ENCODE peak calls at places on chromosome 20, in seven cellular contexts. E is GM12878, K is A549, F is body of pancreas, O is right lobe of liver, D is HepG2, Z is upper lobe of left lung. M is an unnamed sample.

GRCh38 chr20:46694484-46694883 is 5.2 kb upstream of the TP53RK start:
- ATAC-seq in F (no peak), O (peak; percentile 60), Z (no peak), D (no peak), K (peak; percentile 27), E (peak; percentile 57), M (peak; percentile 18)

GRCh38 chr20:8720089-8720488 is 348.8 kb upstream of the PLCB4 start:
- ATAC-seq in Z (no peak), E (no peak), K (no peak), D (no peak), F (no peak), O (peak; percentile 75), M (no peak)

GRCh38 chr20:9270831-9271230 is 201.9 kb downstream of the PLCB4 start:
- ATAC-seq in F (no peak), K (peak; percentile 42), E (no peak), O (no peak), Z (no peak), D (no peak), M (peak; percentile 66)

GRCh38 chr20:10077886-10078285 is 43.1 kb downstream of the ANKEF1 start:
- ATAC-seq in D (no peak), F (no peak), Z (no peak), K (no peak), E (no peak), O (no peak), M (no peak)

GRCh38 chr20:11267131-11267761 is 593.4 kb upstream of the JAG1 start:
- ATAC-seq in D (peak; percentile 78), F (peak; percentile 84), K (peak; percentile 93), Z (peak; percentile 48), O (peak; percentile 26), E (peak; percentile 93), M (peak; percentile 58)

GRCh38 chr20:10982692-10983091 is 308.9 kb upstream of the JAG1 start:
- ATAC-seq in Z (no peak), O (peak; percentile 34), E (no peak), K (peak; percentile 93), F (peak; percentile 80), D (peak; percentile 54), M (peak; percentile 62)

GRCh38 chr20:6768228-6769185 is 1.0 kb downstream of the BMP2 start:
- ATAC-seq in Z (no peak), F (peak; percentile 19), K (peak; percentile 50), D (no peak), O (peak; percentile 10), E (peak; percentile 11), M (peak; percentile 16)

GRCh38 chr20:40979247-40979646 is 49.4 kb upstream of the TOP1 start:
- ATAC-seq in K (no peak), O (no peak), F (no peak), E (no peak), Z (no peak), D (peak; percentile 31), M (no peak)

GRCh38 chr20:51492167-51493092 is 50.1 kb downstream of the NFATC2 start:
- ATAC-seq in O (peak; percentile 70), Z (peak; percentile 77), K (no peak), D (no peak), E (no peak), F (peak; percentile 79), M (peak; percentile 46)

GRCh38 chr20:36274248-36274841 is 31.8 kb upstream of the DLGAP4 start:
- ATAC-seq in K (no peak), F (no peak), O (no peak), Z (no peak), E (no peak), D (no peak), M (no peak)

GRCh38 chr20:496126-496696 is 33.9 kb upstream of the TBC1D20 start:
- ATAC-seq in E (no peak), Z (peak; percentile 43), F (peak; percentile 52), K (no peak), O (peak; percentile 94), D (no peak), M (peak; percentile 57)

GRCh38 chr20:47878601-47879004 is 93.3 kb upstream of the SULF2 start:
- ATAC-seq in F (no peak), D (no peak), K (no peak), O (no peak), Z (no peak), E (no peak), M (peak; percentile 31)

GRCh38 chr20:63682384-63683139 is 13.9 kb upstream of the TNFRSF6B start:
- ATAC-seq in E (no peak), F (peak; percentile 57), O (peak; percentile 22), K (peak; percentile 93), D (peak; percentile 39), Z (peak; percentile 63), M (peak; percentile 83)

GRCh38 chr20:36408219-36408618 is 102.1 kb downstream of the DLGAP4 start:
- ATAC-seq in O (no peak), K (no peak), Z (no peak), E (no peak), D (no peak), F (no peak), M (no peak)

GRCh38 chr20:9021699-9022098 is 47.2 kb upstream of the PLCB4 start:
- ATAC-seq in D (no peak), F (no peak), K (peak; percentile 69), Z (no peak), O (no peak), E (no peak), M (no peak)

GRCh38 chr20:25376886-25377285 is 13.7 kb downstream of the ABHD12 start:
- ATAC-seq in Z (no peak), E (no peak), F (no peak), D (no peak), O (no peak), K (no peak), M (no peak)

GRCh38 chr20:10474606-10475184 is 39.6 kb downstream of the SLX4IP start:
- ATAC-seq in Z (peak; percentile 44), D (no peak), F (peak; percentile 53), E (no peak), O (no peak), K (peak; percentile 35), M (peak; percentile 65)

GRCh38 chr20:4766631-4767030 is 44.9 kb downstream of the PRND start:
- ATAC-seq in K (no peak), D (no peak), E (peak; percentile 15), F (no peak), Z (no peak), O (peak; percentile 28), M (no peak)

GRCh38 chr20:19047040-19047950 is 165.1 kb upstream of the SLC24A3 start:
- ATAC-seq in D (no peak), K (no peak), O (no peak), E (no peak), Z (peak; percentile 81), F (no peak), M (peak; percentile 61)

GRCh38 chr20:10629946-10630345 is 43.9 kb downstream of the JAG1 start:
- ATAC-seq in E (no peak), O (no peak), F (no peak), K (no peak), D (no peak), Z (no peak), M (no peak)

GRCh38 chr20:50475879-50476292 is 34.3 kb upstream of the PTPN1 start:
- ATAC-seq in Z (peak; percentile 58), E (no peak), O (peak; percentile 34), K (peak; percentile 42), D (peak; percentile 43), F (no peak), M (peak; percentile 45)

GRCh38 chr20:33477386-33478234 is 12.3 kb upstream of the CBFA2T2 start:
- ATAC-seq in F (no peak), E (no peak), D (no peak), Z (no peak), O (no peak), K (no peak), M (no peak)

GRCh38 chr20:63215101-63216040 is 560 bp downstream of the YTHDF1 start:
- ATAC-seq in K (peak; percentile 72), Z (no peak), E (peak; percentile 41), F (no peak), O (peak; percentile 18), D (peak; percentile 61), M (peak; percentile 40)

GRCh38 chr20:20137851-20138250 is 85.5 kb downstream of the CFAP61 start:
- ATAC-seq in O (no peak), Z (no peak), K (no peak), D (no peak), F (no peak), E (no peak), M (no peak)
- TF ChIP-seq POLR2A in O (no peak), Z (no peak), K (no peak), D (no peak), F (no peak), E (no peak), M (no peak)

DNA sequence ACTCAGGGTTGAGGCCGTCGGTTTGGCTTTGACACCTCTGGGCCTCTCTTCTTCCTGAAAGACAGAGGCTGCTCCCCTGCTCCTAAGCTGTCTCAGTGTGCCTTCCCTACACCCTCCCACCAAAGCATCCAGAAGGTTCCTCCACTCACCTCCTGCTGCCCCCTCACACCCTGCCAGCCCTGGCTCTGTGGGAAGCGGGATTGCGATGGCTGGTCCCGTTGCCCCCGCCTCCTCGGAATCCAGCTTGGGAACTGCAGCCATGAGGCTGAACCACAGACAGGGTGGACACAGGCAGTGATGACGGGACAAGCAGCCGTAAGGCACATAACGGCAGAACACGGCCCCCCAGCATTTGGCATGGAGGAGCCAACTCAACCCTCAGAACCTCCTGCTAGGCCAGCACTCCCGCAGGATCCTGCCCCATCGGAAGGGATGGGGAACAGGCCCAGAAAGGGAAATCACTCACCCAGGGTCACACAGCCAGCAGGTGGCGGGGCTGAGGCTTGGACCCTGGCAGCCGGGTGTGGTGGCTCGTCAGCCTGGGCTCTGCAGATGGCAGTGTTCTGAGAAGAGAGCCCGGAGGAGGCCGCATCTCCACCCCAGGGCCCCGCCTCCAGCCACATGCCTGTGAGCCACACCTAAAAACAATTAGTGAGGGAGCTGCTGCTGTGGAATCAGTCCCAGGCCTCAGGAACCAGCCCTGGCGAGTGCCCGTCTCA is 139.6 kb downstream of the PHACTR3 start:
- ATAC-seq in O (no peak), F (no peak), D (peak; percentile 45), E (peak; percentile 78), Z (no peak), K (peak; percentile 82), M (no peak)
- TF ChIP-seq CTCF in O (no peak), F (no peak), D (peak; percentile 30), E (peak; percentile 37), Z (no peak), K (no peak), M (no peak)

GRCh38 chr20:23909390-23909789 is 29.8 kb upstream of the CST5 start:
- ATAC-seq in F (no peak), Z (no peak), K (no peak), O (no peak), D (no peak), E (no peak), M (no peak)
- H3K27ac ChIP-seq in F (no peak overlapping the region), Z (no peak overlapping the region), K (no peak overlapping the region), O (no peak overlapping the region), D (no peak overlapping the region), E (no peak overlapping the region), M (no peak overlapping the region)

DNA sequence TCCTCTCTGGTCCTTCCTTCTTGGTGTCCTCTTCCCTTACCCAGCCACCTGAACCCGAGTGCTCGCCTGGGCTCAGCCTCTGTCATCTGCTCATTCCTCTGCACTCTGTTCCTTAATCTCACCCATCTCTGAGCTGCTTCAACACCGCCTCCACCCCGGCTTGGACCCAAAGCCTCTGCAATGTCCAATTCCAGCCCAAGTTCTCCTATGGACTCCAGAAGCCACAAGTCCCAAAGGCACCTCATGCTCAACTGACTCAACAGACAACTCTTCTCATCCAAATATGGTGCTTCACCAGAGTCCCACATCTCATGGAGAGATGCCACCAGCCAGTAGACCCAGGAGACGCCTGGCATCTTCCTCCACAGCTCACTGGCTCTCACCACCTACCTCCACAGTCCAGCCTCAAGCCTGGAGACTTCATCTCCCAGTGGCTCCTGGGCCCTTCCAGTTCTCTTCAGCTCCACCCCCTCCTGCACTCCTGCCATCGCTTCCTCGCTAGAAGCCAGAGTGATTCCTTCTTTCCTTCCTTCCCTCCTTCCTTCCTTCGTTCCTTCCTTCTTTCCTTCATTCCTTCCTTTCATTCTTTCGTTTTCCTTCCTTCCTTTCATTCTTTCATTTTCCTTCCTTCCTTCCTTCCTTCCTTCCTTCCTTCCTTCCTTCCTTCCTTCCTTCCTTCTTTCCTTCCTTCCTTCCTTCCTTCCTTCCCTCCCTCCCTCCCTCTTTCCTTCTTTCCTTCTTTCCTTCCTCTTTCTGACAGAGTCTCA is 40.9 kb upstream of the NNAT start:
- ATAC-seq in O (no peak), Z (no peak), E (no peak), D (no peak), F (no peak), K (no peak), M (no peak)
- TF ChIP-seq POLR2A in O (no peak), Z (no peak), E (no peak), D (no peak), F (no peak), K (no peak), M (no peak)

M was measured in gastroesophageal sphincter.